ENCODE peak calls at places on chromosomes 1 and 21, in four cellular contexts. A, U, P and B are unnamed samples.

GRCh38 chr1:107058245-107059032 is 2.0 kb downstream of the PRMT6 start:
- DNase-seq in A (no peak), U (no peak), P (no peak), B (peak)

GRCh38 chr1:160256396-160257046 is 5.8 kb downstream of the DCAF8 start:
- DNase-seq in A (no peak), U (peak), P (peak), B (no peak)

GRCh38 chr1:227127891-227128290 is 187.8 kb downstream of the COQ8A start:
- DNase-seq in A (no peak), U (no peak), P (no peak), B (no peak)

GRCh38 chr1:38929054-38929453 is 12.6 kb downstream of the RHBDL2 start:
- DNase-seq in A (no peak), U (no peak), P (no peak), B (no peak)

GRCh38 chr1:3864884-3865283 is 7.6 kb downstream of the DFFB start:
- DNase-seq in A (no peak), U (no peak), P (no peak), B (no peak)

GRCh38 chr1:110412576-110412975 is 5.1 kb upstream of the LAMTOR5 start:
- DNase-seq in A (peak), U (peak), P (peak), B (peak)

GRCh38 chr1:84959294-84959693 is 37.6 kb downstream of the MCOLN2 start:
- DNase-seq in A (no peak), U (no peak), P (no peak), B (no peak)

GRCh38 chr1:54671985-54672608 is 30.5 kb downstream of the MROH7 start:
- DNase-seq in A (peak), U (peak), P (peak), B (peak)

GRCh38 chr1:61931587-61932279 is 189.5 kb downstream of the PATJ start:
- DNase-seq in A (no peak), U (no peak), P (no peak), B (no peak)

GRCh38 chr21:34613679-34614442 is 1.1 kb downstream of the RCAN1 start:
- DNase-seq in A (no peak), U (peak), P (no peak), B (no peak)

GRCh38 chr21:29371464-29371863 is 72.7 kb downstream of the BACH1 start:
- DNase-seq in A (no peak), U (peak), P (no peak), B (no peak)

GRCh38 chr1:109799445-109799844 is 35.7 kb upstream of the EPS8L3 start:
- DNase-seq in A (no peak), U (no peak), P (no peak), B (no peak)